ENCODE peak calls at places on chromosomes 16 and 17, in seven cellular contexts. M is AG09319, G is tibial nerve, R is psoas muscle, I is GM13977, B is fibroblast of lung, J is fibroblast of the aortic adventitia. F is an unnamed sample.

GRCh38 chr17:43416998-43417891 is 18.5 kb downstream of the ARL4D start:
- DNase-seq in M (peak; percentile 30), G (peak; percentile 66), R (peak; percentile 74), I (no peak), B (peak; percentile 81), J (peak; percentile 90), F (peak; percentile 73)

GRCh38 chr17:13462673-13463124 is 139.0 kb downstream of the HS3ST3A1 start:
- DNase-seq in M (no peak), G (no peak), R (no peak), I (no peak), B (no peak), J (no peak), F (no peak)

GRCh38 chr17:77815127-77815905 is 143.2 kb upstream of the TNRC6C start:
- DNase-seq in M (no peak), G (no peak), R (no peak), I (no peak), B (no peak), J (no peak), F (no peak)

GRCh38 chr16:88921603-88921995 is 55.1 kb upstream of the PABPN1L start:
- DNase-seq in M (no peak), G (no peak), R (no peak), I (peak; percentile 60), B (no peak), J (no peak), F (no peak)

GRCh38 chr16:68298907-68299515 is 11.7 kb downstream of the SLC7A6OS start:
- DNase-seq in M (peak; percentile 46), G (peak; percentile 38), R (peak; percentile 63), I (no peak), B (peak; percentile 73), J (peak; percentile 77), F (peak; percentile 50)

GRCh38 chr17:83173997-83174858 is 94.8 kb downstream of the METRNL start:
- DNase-seq in M (peak; percentile 73), G (peak; percentile 49), R (peak; percentile 59), I (peak; percentile 80), B (no peak), J (peak; percentile 63), F (no peak)

GRCh38 chr17:73389411-73389810 is 77.6 kb upstream of the CDC42EP4 start:
- DNase-seq in M (no peak), G (no peak), R (no peak), I (no peak), B (no peak), J (no peak), F (no peak)

GRCh38 chr17:17239832-17240231 is 2.9 kb upstream of the FLCN start:
- DNase-seq in M (no peak), G (no peak), R (no peak), I (no peak), B (no peak), J (no peak), F (no peak)

GRCh38 chr16:78742501-78743283 is 643.2 kb downstream of the WWOX start:
- DNase-seq in M (no peak), G (peak; percentile 15), R (no peak), I (peak; percentile 47), B (peak; percentile 78), J (no peak), F (no peak)

GRCh38 chr16:11632455-11632921 is 35.8 kb upstream of the SNN start:
- DNase-seq in M (peak; percentile 66), G (peak; percentile 59), R (no peak), I (no peak), B (peak; percentile 78), J (peak; percentile 88), F (no peak)

GRCh38 chr17:81097943-81098308 is 63.0 kb downstream of the BAIAP2 start:
- DNase-seq in M (no peak), G (no peak), R (peak; percentile 46), I (no peak), B (no peak), J (peak; percentile 5), F (peak; percentile 72)

GRCh38 chr16:74654536-74654935 is 12.1 kb downstream of the RFWD3 start:
- DNase-seq in M (no peak), G (no peak), R (no peak), I (no peak), B (no peak), J (no peak), F (no peak)

GRCh38 chr16:74652249-74652648 is 14.4 kb downstream of the RFWD3 start:
- DNase-seq in M (no peak), G (no peak), R (no peak), I (no peak), B (no peak), J (no peak), F (no peak)

GRCh38 chr16:74651841-74652240 is 14.8 kb downstream of the RFWD3 start:
- DNase-seq in M (no peak), G (no peak), R (no peak), I (no peak), B (no peak), J (no peak), F (no peak)

DNA sequence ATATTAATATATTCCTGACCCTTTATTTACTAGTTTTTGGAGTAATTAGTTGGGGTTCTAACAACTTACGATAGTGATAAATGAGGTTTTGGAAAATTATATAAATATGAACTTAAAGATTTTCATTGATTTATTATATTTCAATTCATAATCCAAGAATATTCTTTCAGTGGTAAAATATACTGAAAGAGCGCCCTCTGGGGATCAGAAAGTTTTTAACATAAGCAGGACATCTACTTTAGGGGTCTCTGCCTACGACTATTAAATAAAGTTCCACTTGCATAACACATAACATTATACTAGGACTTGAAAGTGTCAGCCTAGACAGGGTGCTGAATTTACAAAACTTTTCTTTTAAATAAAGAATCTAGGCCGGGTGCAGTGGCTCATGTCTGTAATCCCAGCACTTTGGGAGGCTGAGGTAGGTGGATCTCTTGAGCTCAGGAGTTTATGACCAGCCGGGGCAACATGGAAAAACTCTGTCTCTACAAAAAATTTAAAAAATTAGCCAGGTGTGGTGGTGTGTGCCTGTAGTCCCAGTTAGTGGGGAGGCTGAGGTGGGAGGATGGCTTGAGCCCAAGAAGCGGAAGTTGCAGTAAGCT is 15.6 kb downstream of the RFWD3 start:
- DNase-seq in M (no peak), G (no peak), R (no peak), I (no peak), B (peak; percentile 31), J (peak; percentile 21), F (peak; percentile 8)
- TF ChIP-seq CTCF in M (peak; percentile 38), G (peak; percentile 25), R (peak; percentile 30), I (peak; percentile 40), B (peak; percentile 38), J (peak; percentile 48), F (peak; percentile 55)

DNA sequence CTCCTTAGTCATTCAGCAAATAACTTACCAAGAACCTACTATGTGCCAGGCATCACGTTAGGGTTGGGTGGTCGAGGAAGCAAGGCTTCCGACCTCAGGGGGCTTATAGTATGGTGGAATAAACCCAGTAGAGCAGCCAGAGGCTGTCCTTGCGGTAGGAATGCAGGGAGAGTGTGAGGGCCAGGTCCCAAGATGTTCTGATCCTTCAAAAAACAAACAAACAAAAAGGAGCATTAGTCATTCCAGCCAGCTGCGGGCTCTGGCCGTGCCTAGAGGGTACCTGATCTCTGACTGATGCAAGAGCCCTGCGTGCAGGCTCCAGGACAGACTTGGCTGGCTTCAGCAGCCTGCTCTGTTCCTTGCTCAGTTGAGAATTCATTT is 18.2 kb downstream of the CYB5D2 start:
- DNase-seq in M (peak; percentile 89), G (peak; percentile 46), R (peak; percentile 55), I (no peak), B (peak; percentile 89), J (peak; percentile 72), F (peak; percentile 96)
- TF ChIP-seq CTCF in M (peak; percentile 51), G (no peak), R (peak; percentile 31), I (no peak), B (no peak), J (peak; percentile 27), F (peak; percentile 13)

DNA sequence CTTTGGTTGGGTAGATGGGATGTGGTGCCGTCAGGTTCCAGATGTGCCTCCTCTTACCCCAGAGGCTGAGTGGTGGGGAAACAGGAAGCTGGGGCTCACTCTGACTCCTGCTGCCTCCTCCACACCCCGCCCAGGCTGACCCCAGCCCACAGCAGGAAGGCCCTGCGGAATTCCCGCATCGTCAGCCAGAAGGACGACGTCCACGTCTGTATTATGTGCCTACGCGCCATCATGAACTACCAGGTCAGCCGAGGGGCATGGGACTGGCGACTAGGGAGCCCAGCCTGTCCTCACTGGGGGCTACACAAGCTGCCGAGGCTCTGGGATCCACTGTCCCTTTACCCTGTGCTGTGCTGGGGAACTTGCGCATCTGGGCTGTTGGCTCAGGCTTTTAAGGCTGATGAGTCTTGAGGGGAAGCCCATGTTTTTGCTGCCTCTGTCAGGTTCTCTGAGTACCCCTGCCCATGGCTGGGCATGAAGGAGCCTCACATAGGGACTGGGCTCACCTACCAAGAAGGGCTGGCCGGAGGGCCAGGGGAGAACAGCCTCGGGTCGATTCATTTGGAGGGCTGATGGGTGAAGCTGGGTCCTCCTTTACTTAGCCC is 14.4 kb downstream of the FMNL1 start:
- DNase-seq in M (no peak), G (no peak), R (no peak), I (no peak), B (no peak), J (no peak), F (no peak)
- TF ChIP-seq CTCF in M (no peak), G (no peak), R (no peak), I (no peak), B (no peak), J (no peak), F (no peak)

DNA sequence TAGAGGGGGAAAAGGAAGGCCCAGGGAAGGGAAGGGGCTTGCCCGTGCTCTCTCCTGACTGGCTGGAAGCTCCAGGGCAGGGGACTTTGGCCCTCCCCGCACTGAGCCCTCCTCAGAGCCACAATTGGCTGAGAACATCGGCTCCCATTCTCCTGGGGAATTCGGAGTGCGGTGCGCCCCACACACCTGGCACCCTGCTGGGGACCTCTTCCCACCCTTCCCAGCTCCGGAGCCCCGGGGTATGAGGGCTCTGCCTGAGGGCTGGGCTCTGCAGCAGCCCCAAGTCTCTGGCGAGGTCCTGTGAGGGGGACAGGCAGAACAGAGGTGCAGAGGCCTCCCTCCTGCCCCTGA is 36.0 kb downstream of the PIMREG start:
- DNase-seq in M (no peak), G (no peak), R (no peak), I (no peak), B (no peak), J (no peak), F (no peak)
- TF ChIP-seq CTCF in M (no peak), G (no peak), R (no peak), I (no peak), B (no peak), J (no peak), F (no peak)

GRCh38 chr17:48322060-48322459 is 108.0 kb downstream of the SKAP1 start:
- DNase-seq in M (no peak), G (no peak), R (no peak), I (no peak), B (peak; percentile 53), J (peak; percentile 18), F (no peak)
- TF ChIP-seq CTCF in M (no peak), G (no peak), R (no peak), I (peak; percentile 4), B (peak; percentile 18), J (peak; percentile 14), F (no peak)

DNA sequence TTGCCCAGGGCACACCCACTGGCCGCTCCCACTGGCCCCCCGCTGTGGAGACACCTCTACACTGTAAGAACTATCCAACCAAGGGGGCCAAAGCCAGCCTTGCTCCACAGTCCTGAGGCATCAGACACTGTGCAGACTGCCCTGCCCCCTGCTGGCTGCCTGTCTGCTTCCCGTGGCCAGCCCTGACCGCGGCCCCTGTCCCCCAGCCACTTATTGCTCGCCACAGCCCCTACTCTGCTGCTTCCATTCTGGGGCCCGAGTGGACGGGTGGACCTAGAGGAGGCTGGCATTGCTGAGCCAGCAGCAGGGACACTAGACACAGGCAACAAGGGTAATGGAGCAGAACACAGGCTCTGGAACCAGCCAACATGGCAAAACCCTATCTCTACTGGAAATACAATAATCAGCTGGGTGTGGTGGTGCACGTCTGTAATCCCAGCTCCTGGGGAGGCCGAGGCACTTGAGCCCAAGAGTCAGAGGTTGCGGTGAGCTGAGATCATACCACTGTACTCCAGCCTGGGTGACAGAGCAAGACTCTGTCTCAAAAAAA is 19.7 kb upstream of the LRRC37A3 start:
- DNase-seq in M (no peak), G (no peak), R (peak; percentile 59), I (peak; percentile 58), B (no peak), J (peak; percentile 37), F (peak; percentile 37)
- TF ChIP-seq CTCF in M (peak; percentile 52), G (peak; percentile 39), R (no peak), I (peak; percentile 93), B (peak; percentile 34), J (peak; percentile 65), F (peak; percentile 42)